ENCODE peak calls at places on chromosomes 16 and 17, in four cellular contexts. C is AG08395, Y is hepatic stellate cell, Q is NCI-H1436. O is an unnamed sample.

GRCh38 chr17:63697341-63698286 is 2.3 kb downstream of the LIMD2 start:
- DNase-seq in C (peak), Y (peak), Q (peak), O (no peak)

GRCh38 chr16:17724242-17724898 is 253.6 kb upstream of the XYLT1 start:
- DNase-seq in C (no peak), Y (no peak), Q (no peak), O (no peak)

GRCh38 chr16:65790768-65791167 is 575.7 kb upstream of the CDH5 start:
- DNase-seq in C (no peak), Y (no peak), Q (no peak), O (no peak)

GRCh38 chr17:78322858-78323455 is 36.9 kb downstream of the SOCS3 start:
- DNase-seq in C (peak), Y (peak), Q (no peak), O (no peak)

GRCh38 chr16:54407596-54407995 is 121.0 kb upstream of the IRX3 start:
- DNase-seq in C (peak), Y (no peak), Q (no peak), O (no peak)

GRCh38 chr17:75661531-75661930 is 5.4 kb downstream of the RECQL5 start:
- DNase-seq in C (no peak), Y (no peak), Q (no peak), O (no peak)

GRCh38 chr17:45086346-45086745 is 25.2 kb downstream of the NMT1 start:
- DNase-seq in C (no peak), Y (no peak), Q (no peak), O (no peak)

GRCh38 chr16:53087101-53087500 is 32.3 kb downstream of the CHD9 start:
- DNase-seq in C (no peak), Y (no peak), Q (no peak), O (no peak)

GRCh38 chr17:40378966-40379365 is 14.4 kb upstream of the GJD3 start:
- DNase-seq in C (no peak), Y (no peak), Q (no peak), O (no peak)

GRCh38 chr17:64406321-64407200 is 15.9 kb upstream of the PECAM1 start:
- DNase-seq in C (no peak), Y (no peak), Q (no peak), O (no peak)

GRCh38 chr17:4249452-4250029 is 14.2 kb downstream of the ANKFY1 start:
- DNase-seq in C (peak), Y (peak), Q (peak), O (no peak)

GRCh38 chr16:74224828-74225227 is 71.8 kb upstream of the PSMD7 start:
- DNase-seq in C (no peak), Y (no peak), Q (no peak), O (no peak)

GRCh38 chr16:3143598-3144330 is 8.9 kb downstream of the ZNF213 start:
- DNase-seq in C (no peak), Y (no peak), Q (no peak), O (no peak)

GRCh38 chr16:22123146-22123545 is 30.8 kb downstream of the VWA3A start:
- DNase-seq in C (no peak), Y (peak), Q (no peak), O (no peak)

GRCh38 chr16:67399749-67400704 is 6.7 kb upstream of the TPPP3 start:
- DNase-seq in C (no peak), Y (no peak), Q (no peak), O (no peak)

GRCh38 chr17:31068291-31068690 is 26.5 kb upstream of the NF1 start:
- DNase-seq in C (no peak), Y (peak), Q (no peak), O (peak)

GRCh38 chr17:57527437-57528083 is 217.5 kb downstream of the CCDC182 start:
- DNase-seq in C (no peak), Y (no peak), Q (no peak), O (no peak)

GRCh38 chr17:77735341-77736206 is 222.9 kb upstream of the TNRC6C start:
- DNase-seq in C (no peak), Y (no peak), Q (peak), O (peak)

GRCh38 chr17:74430706-74431567 is 951 bp upstream of the GPRC5C start:
- DNase-seq in C (peak), Y (peak), Q (peak), O (peak)

GRCh38 chr16:77850637-77851330 is 62.4 kb downstream of the VAT1L start:
- DNase-seq in C (peak), Y (no peak), Q (no peak), O (no peak)

GRCh38 chr16:735982-736453 is 4.8 kb downstream of the CIAO3 start:
- DNase-seq in C (no peak), Y (no peak), Q (no peak), O (no peak)

GRCh38 chr16:3654249-3654991 is at the start of gene DNASE1:
- DNase-seq in C (peak), Y (peak), Q (peak), O (peak)

GRCh38 chr16:56977823-56978430 is 11.4 kb upstream of the NLRC5 start:
- DNase-seq in C (no peak), Y (no peak), Q (no peak), O (no peak)

GRCh38 chr16:29307598-29308507 is 98.7 kb downstream of the NPIPB11 start:
- DNase-seq in C (no peak), Y (peak), Q (no peak), O (no peak)

GRCh38 chr17:18859256-18859655 is 1.3 kb downstream of the PRPSAP2 start:
- DNase-seq in C (peak), Y (peak), Q (no peak), O (no peak)

GRCh38 chr16:21994856-21995465 is 6.0 kb downstream of the PDZD9 start:
- DNase-seq in C (no peak), Y (no peak), Q (no peak), O (no peak)

GRCh38 chr17:15361592-15361991 is 20.2 kb upstream of the TEKT3 start:
- DNase-seq in C (no peak), Y (no peak), Q (no peak), O (no peak)

GRCh38 chr17:79905832-79906231 is 66.6 kb upstream of the CBX4 start:
- DNase-seq in C (no peak), Y (no peak), Q (no peak), O (no peak)

GRCh38 chr17:82753201-82753464 is 1.3 kb downstream of the TBCD start:
- DNase-seq in C (no peak), Y (no peak), Q (no peak), O (no peak)

GRCh38 chr17:40515491-40516041 is 14.1 kb upstream of the TNS4 start:
- DNase-seq in C (no peak), Y (no peak), Q (no peak), O (no peak)

O was measured in progenitor cell of endocrine pancreas.